ENCODE peak calls at places on chromosomes 6 and 20, in six cellular contexts. N is heart right ventricle, K is epithelial cell of esophagus, H is MCF 10A, W is IMR-90, U is cardiac fibroblast. Z is an unnamed sample.

GRCh38 chr20:31835977-31836852 is 9.2 kb downstream of the FOXS1 start:
- DNase-seq in N (peak; percentile 86), K (peak; percentile 71), H (peak; percentile 93), W (peak; percentile 92), U (peak; percentile 93), Z (no peak)

GRCh38 chr6:79031821-79032590 is 46.0 kb downstream of the PHIP start:
- DNase-seq in N (no peak), K (no peak), H (peak; percentile 26), W (peak; percentile 63), U (peak; percentile 59), Z (no peak)

GRCh38 chr20:36167826-36168634 is 13.5 kb downstream of the EPB41L1 start:
- DNase-seq in N (no peak), K (peak; percentile 49), H (peak; percentile 85), W (peak; percentile 84), U (peak; percentile 80), Z (no peak)

GRCh38 chr20:32790751-32791057 is 28.5 kb downstream of the DNMT3B start:
- DNase-seq in N (no peak), K (no peak), H (no peak), W (no peak), U (no peak), Z (no peak)

GRCh38 chr6:1552296-1552761 is 57.4 kb upstream of the FOXC1 start:
- DNase-seq in N (no peak), K (peak; percentile 39), H (peak; percentile 86), W (peak; percentile 18), U (peak; percentile 42), Z (no peak)

GRCh38 chr20:25090492-25091429 is 8.8 kb upstream of the VSX1 start:
- DNase-seq in N (no peak), K (no peak), H (no peak), W (no peak), U (no peak), Z (no peak)

GRCh38 chr6:155200012-155200411 is 63.8 kb upstream of the CLDN20 start:
- DNase-seq in N (no peak), K (no peak), H (no peak), W (peak; percentile 21), U (peak; percentile 11), Z (no peak)

GRCh38 chr6:41040101-41040910 is 1.3 kb upstream of the UNC5CL start:
- DNase-seq in N (no peak), K (peak; percentile 73), H (peak; percentile 83), W (no peak), U (peak; percentile 20), Z (no peak)

GRCh38 chr6:52162940-52163908 is 23.0 kb upstream of the IL17A start:
- DNase-seq in N (no peak), K (peak; percentile 66), H (peak; percentile 59), W (peak; percentile 30), U (peak; percentile 42), Z (no peak)

GRCh38 chr6:45698046-45698445 is 317.6 kb downstream of the CLIC5 start:
- DNase-seq in N (no peak), K (no peak), H (no peak), W (no peak), U (no peak), Z (no peak)

GRCh38 chr6:148565931-148566663 is 180.7 kb upstream of the UST start:
- DNase-seq in N (no peak), K (peak; percentile 69), H (peak; percentile 73), W (peak; percentile 97), U (peak; percentile 97), Z (no peak)

GRCh38 chr6:84466521-84466920 is 239.1 kb upstream of the CEP162 start:
- DNase-seq in N (no peak), K (peak; percentile 67), H (peak; percentile 68), W (peak; percentile 7), U (peak; percentile 75), Z (no peak)

DNA sequence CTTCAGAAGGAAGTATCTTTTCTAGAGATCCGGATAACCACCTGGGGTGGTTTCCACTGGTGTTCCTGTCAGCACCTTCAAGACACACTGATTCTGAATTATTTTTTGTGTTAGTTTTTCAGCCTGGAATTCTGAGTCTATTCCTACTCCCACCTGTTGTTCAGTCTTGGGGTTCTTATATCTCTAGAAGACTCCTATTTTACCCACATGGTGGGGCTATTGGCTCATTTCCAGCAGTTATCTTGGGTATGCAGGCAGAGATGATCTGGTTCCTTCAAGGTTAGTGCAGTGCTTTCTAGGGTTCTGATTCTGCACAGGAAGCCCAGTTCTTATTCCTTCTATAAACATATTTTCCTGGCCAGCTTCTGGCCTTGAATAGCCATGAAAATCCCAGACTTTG is 175.6 kb upstream of the PDE7B start:
- DNase-seq in N (no peak), K (peak; percentile 36), H (peak; percentile 57), W (peak; percentile 41), U (peak; percentile 55), Z (peak; percentile 8)
- TF ChIP-seq CTCF in N (peak; percentile 44), K (no peak), H (no peak), W (peak; percentile 22), U (no peak), Z (peak; percentile 45)

GRCh38 chr20:37285664-37286374 is 3.6 kb upstream of the MANBAL start:
- DNase-seq in N (no peak), K (no peak), H (no peak), W (no peak), U (no peak), Z (no peak)

GRCh38 chr20:37283530-37284195 is 5.8 kb upstream of the MANBAL start:
- DNase-seq in N (no peak), K (no peak), H (no peak), W (no peak), U (no peak), Z (no peak)

GRCh38 chr20:37284691-37285124 is 4.7 kb upstream of the MANBAL start:
- DNase-seq in N (no peak), K (no peak), H (no peak), W (no peak), U (no peak), Z (no peak)

GRCh38 chr20:37279820-37280219 is 9.6 kb upstream of the MANBAL start:
- DNase-seq in N (no peak), K (no peak), H (no peak), W (no peak), U (no peak), Z (no peak)

DNA sequence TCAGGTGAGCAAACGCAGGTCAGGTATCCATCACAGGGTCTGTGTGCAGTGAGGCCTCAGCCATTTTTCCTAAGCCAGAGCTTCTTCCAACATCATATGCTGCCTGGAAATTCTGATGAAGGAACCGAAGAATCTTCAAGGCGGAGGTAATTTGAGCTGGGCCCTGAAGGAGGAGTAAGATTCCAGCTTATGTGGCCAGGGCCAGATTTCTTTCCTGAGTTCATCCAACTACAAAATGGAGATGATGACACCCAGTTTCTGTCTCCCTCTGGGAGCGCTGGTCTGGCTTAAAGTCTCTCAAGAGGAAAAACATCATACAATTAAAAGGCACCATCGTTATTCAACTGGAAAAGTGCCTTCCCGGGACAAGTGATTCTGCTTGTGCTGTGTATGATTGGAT is 6.9 kb upstream of the MANBAL start:
- DNase-seq in N (no peak), K (peak; percentile 66), H (peak; percentile 60), W (peak; percentile 81), U (peak; percentile 80), Z (no peak)
- TF ChIP-seq CTCF in N (peak; percentile 32), K (peak; percentile 64), H (peak; percentile 56), W (peak; percentile 86), U (peak; percentile 63), Z (peak; percentile 8)

GRCh38 chr6:149627672-149628071 is 20.8 kb downstream of the KATNA1 start:
- DNase-seq in N (no peak), K (no peak), H (no peak), W (no peak), U (no peak), Z (no peak)

GRCh38 chr6:149634315-149634714 is 14.2 kb downstream of the KATNA1 start:
- DNase-seq in N (no peak), K (no peak), H (no peak), W (no peak), U (no peak), Z (no peak)

GRCh38 chr6:149628865-149629544 is 19.5 kb downstream of the KATNA1 start:
- DNase-seq in N (no peak), K (peak; percentile 49), H (no peak), W (no peak), U (no peak), Z (no peak)
- TF ChIP-seq CTCF in N (no peak), K (no peak), H (no peak), W (no peak), U (no peak), Z (no peak)

GRCh38 chr6:55953384-55953783 is 78.0 kb upstream of the BMP5 start:
- DNase-seq in N (no peak), K (peak; percentile 57), H (peak; percentile 61), W (peak; percentile 74), U (peak; percentile 79), Z (no peak)
- TF ChIP-seq CTCF in N (peak; percentile 59), K (peak; percentile 43), H (peak; percentile 47), W (peak; percentile 66), U (peak; percentile 43), Z (peak; percentile 33)